ENCODE peak calls at places on chromosome 2, in eight cellular contexts. T is RPMI8226, O is AG20443, P is GM12865, Y is EL, X is anterior cingulate cortex, N is astrocyte of the spinal cord, Q is AG10803. R is an unnamed sample.

GRCh38 chr2:177625744-177626655 is 233.4 kb downstream of the AGPS start:
- DNase-seq in O (no peak), X (no peak), Q (no peak), N (no peak), Y (no peak), T (peak; percentile 60), P (peak; percentile 10), R (no peak)

GRCh38 chr2:124283090-124283489 is 258.0 kb downstream of the CNTNAP5 start:
- DNase-seq in P (no peak), O (no peak), X (no peak), N (no peak), T (peak; percentile 13), Y (peak; percentile 3), Q (peak; percentile 2), R (peak; percentile 2)

GRCh38 chr2:46276652-46277051 is 20.6 kb upstream of the EPAS1 start:
- DNase-seq in N (no peak), Q (peak; percentile 34), X (no peak), P (no peak), O (peak; percentile 57), T (peak; percentile 11), Y (peak; percentile 45), R (peak; percentile 34)

GRCh38 chr2:16871426-16871825 is 205.8 kb upstream of the CYRIA start:
- DNase-seq in Y (no peak), T (no peak), X (no peak), O (no peak), Q (no peak), P (no peak), N (no peak), R (no peak)

GRCh38 chr2:132736059-132736458 is 66.1 kb upstream of the LYPD1 start:
- DNase-seq in Q (no peak), P (no peak), T (no peak), Y (no peak), O (no peak), N (no peak), X (no peak), R (no peak)

GRCh38 chr2:60007666-60008065 is 545.8 kb downstream of the BCL11A start:
- DNase-seq in X (no peak), O (no peak), T (no peak), Q (no peak), P (no peak), Y (no peak), N (no peak), R (no peak)

GRCh38 chr2:21972580-21972979 is 848.8 kb downstream of the TDRD15 start:
- DNase-seq in T (no peak), Q (no peak), X (no peak), O (no peak), Y (no peak), N (no peak), P (no peak), R (no peak)

GRCh38 chr2:37389984-37390765 is 45.7 kb downstream of the QPCT start:
- DNase-seq in Y (peak; percentile 87), N (peak; percentile 85), P (peak; percentile 94), Q (peak; percentile 66), O (peak; percentile 65), X (no peak), T (peak; percentile 71), R (peak; percentile 48)

GRCh38 chr2:56170988-56171387 is 12.8 kb upstream of the CCDC85A start:
- DNase-seq in N (no peak), X (no peak), Y (no peak), T (no peak), P (no peak), Q (peak; percentile 58), O (peak; percentile 24), R (peak; percentile 9)

GRCh38 chr2:239724851-239725550 is 300.1 kb downstream of the NDUFA10 start:
- DNase-seq in Q (no peak), P (no peak), O (no peak), T (no peak), X (no peak), N (no peak), Y (no peak), R (no peak)

GRCh38 chr2:20052872-20053281 is 1.4 kb upstream of the LAPTM4A start:
- DNase-seq in T (no peak), X (no peak), O (peak; percentile 68), P (peak; percentile 23), N (peak; percentile 80), Y (peak; percentile 77), Q (peak; percentile 85), R (peak; percentile 76)

GRCh38 chr2:68643011-68643873 is at the start of gene PROKR1:
- DNase-seq in X (no peak), Q (peak; percentile 8), T (no peak), P (no peak), O (peak; percentile 77), N (peak; percentile 12), Y (peak; percentile 35), R (peak; percentile 24)

GRCh38 chr2:115400940-115401339 is 958.5 kb downstream of the DPP10 start:
- DNase-seq in T (no peak), Q (no peak), O (no peak), Y (no peak), N (no peak), X (no peak), P (no peak), R (no peak)

GRCh38 chr2:71215447-71215846 is 11.5 kb downstream of the PAIP2B start:
- DNase-seq in O (no peak), Y (no peak), N (no peak), X (no peak), P (no peak), T (no peak), Q (no peak), R (no peak)

GRCh38 chr2:241558532-241559488 is at the start of gene BOK:
- DNase-seq in P (no peak), Q (peak; percentile 76), N (peak; percentile 79), T (no peak), X (peak; percentile 30), O (peak; percentile 87), Y (peak; percentile 89), R (peak; percentile 91)

GRCh38 chr2:54480025-54480424 is 23.9 kb downstream of the SPTBN1 start:
- DNase-seq in N (no peak), P (no peak), T (no peak), O (no peak), Y (no peak), Q (no peak), X (no peak), R (no peak)

GRCh38 chr2:8306530-8307351 is 375.1 kb upstream of the ID2 start:
- DNase-seq in N (peak; percentile 67), Y (peak; percentile 52), X (no peak), T (no peak), O (no peak), Q (peak; percentile 12), P (peak; percentile 60), R (no peak)

GRCh38 chr2:234998404-234999211 is 46.8 kb downstream of the SH3BP4 start:
- DNase-seq in Q (no peak), N (no peak), T (no peak), X (no peak), P (no peak), Y (no peak), O (no peak), R (peak; percentile 76)

GRCh38 chr2:149611100-149611820 is 23.7 kb upstream of the MMADHC start:
- DNase-seq in O (peak; percentile 9), Y (no peak), X (no peak), T (no peak), N (no peak), P (peak; percentile 7), Q (peak; percentile 20), R (peak; percentile 51)

GRCh38 chr2:171272039-171272438 is 111.3 kb upstream of the TLK1 start:
- DNase-seq in N (peak; percentile 91), P (no peak), O (peak; percentile 84), X (no peak), Q (peak; percentile 94), T (no peak), Y (peak; percentile 90), R (peak; percentile 82)

GRCh38 chr2:162258169-162258568 is 14.9 kb upstream of the FAP start:
- DNase-seq in O (peak; percentile 15), P (no peak), X (no peak), Y (no peak), N (no peak), T (no peak), Q (no peak), R (peak; percentile 32)

GRCh38 chr2:120596191-120596781 is 139.4 kb upstream of the GLI2 start:
- DNase-seq in X (no peak), O (peak; percentile 38), N (no peak), P (no peak), Y (no peak), Q (peak; percentile 41), T (peak; percentile 52), R (peak; percentile 62)

GRCh38 chr2:51846796-51847195 is 814.9 kb upstream of the NRXN1 start:
- DNase-seq in O (no peak), Q (no peak), P (no peak), N (no peak), T (no peak), X (no peak), Y (no peak), R (no peak)

GRCh38 chr2:188984126-188984525 is 10.0 kb downstream of the COL3A1 start:
- DNase-seq in Y (peak; percentile 60), T (no peak), N (peak; percentile 82), O (peak; percentile 25), X (no peak), Q (peak; percentile 94), P (no peak), R (peak; percentile 59)

GRCh38 chr2:158214431-158214830 is 112.8 kb downstream of the UPP2 start:
- DNase-seq in N (peak; percentile 61), Q (no peak), O (no peak), P (peak; percentile 53), T (peak; percentile 51), Y (peak; percentile 53), X (no peak), R (peak; percentile 75)

R was measured in myocyte.